ENCODE peak calls at places on chromosomes 12 and 14, in seven cellular contexts. U, A, F, L, X, S and N are unnamed samples.

GRCh38 chr14:92651106-92651792 is 97.2 kb downstream of the LGMN start:
- DNase-seq in F (no peak), X (no peak), L (no peak), U (no peak), S (no peak), A (no peak), N (no peak)

GRCh38 chr12:28173440-28173839 is 16.8 kb upstream of the CCDC91 start:
- DNase-seq in U (no peak), S (no peak), X (no peak), L (no peak), A (no peak), F (no peak), N (no peak)

GRCh38 chr14:73237219-73237785 is at the start of gene PAPLN:
- DNase-seq in S (peak), F (peak), L (peak), X (no peak), U (peak), A (peak), N (peak)

GRCh38 chr14:99566009-99566389 is 38.0 kb downstream of the CCDC85C start:
- DNase-seq in F (no peak), L (no peak), S (no peak), X (no peak), U (no peak), A (no peak), N (no peak)

GRCh38 chr14:20652996-20653975 is 11.8 kb upstream of the OR6S1 start:
- DNase-seq in U (no peak), S (peak), A (peak), L (peak), F (peak), X (peak), N (peak)

GRCh38 chr14:66078031-66078430 is 408.1 kb upstream of the CCDC196 start:
- DNase-seq in S (no peak), X (no peak), A (no peak), U (no peak), L (no peak), F (no peak), N (no peak)

GRCh38 chr14:95498622-95499353 is 17.7 kb downstream of the SYNE3 start:
- DNase-seq in S (no peak), L (no peak), A (no peak), U (peak), X (no peak), F (no peak), N (peak)

GRCh38 chr12:113239811-113240331 is 18.6 kb downstream of the TPCN1 start:
- DNase-seq in F (no peak), U (peak), X (no peak), L (no peak), A (no peak), S (no peak), N (no peak)

GRCh38 chr12:2397356-2398045 is 344.7 kb downstream of the CACNA1C start:
- DNase-seq in U (peak), F (no peak), S (peak), A (no peak), X (no peak), L (no peak), N (peak)

GRCh38 chr12:113261847-113262470 is 40.7 kb downstream of the TPCN1 start:
- DNase-seq in U (no peak), X (no peak), A (no peak), L (no peak), F (no peak), S (no peak), N (no peak)

GRCh38 chr12:116538682-116539264 is 20.4 kb upstream of the MAP1LC3B2 start:
- DNase-seq in A (peak), U (no peak), X (no peak), F (no peak), S (no peak), L (no peak), N (no peak)